ENCODE peak calls at places on chromosomes 7 and 10, in four cellular contexts. M, G, H and O are unnamed samples.

GRCh38 chr7:132614428-132615076 is 38.3 kb upstream of the PLXNA4 start:
- DNase-seq in M (no peak), G (no peak), H (peak), O (peak)

GRCh38 chr7:47710201-47710935 is 128.5 kb upstream of the TNS3 start:
- DNase-seq in M (no peak), G (no peak), H (no peak), O (no peak)

GRCh38 chr7:154986200-154986599 is 16.7 kb downstream of the PAXIP1 start:
- DNase-seq in M (no peak), G (no peak), H (no peak), O (no peak)

GRCh38 chr10:18271481-18271880 is 131.3 kb downstream of the CACNB2 start:
- DNase-seq in M (no peak), G (no peak), H (no peak), O (no peak)

GRCh38 chr10:72162978-72163377 is 52.8 kb upstream of the ANAPC16 start:
- DNase-seq in M (peak), G (no peak), H (peak), O (no peak)

GRCh38 chr7:150876817-150877526 is 24.7 kb downstream of the AOC1 start:
- DNase-seq in M (peak), G (peak), H (peak), O (peak)

GRCh38 chr7:157834501-157835143 is 497.8 kb downstream of the DNAJB6 start:
- DNase-seq in M (no peak), G (no peak), H (no peak), O (no peak)

GRCh38 chr7:138952791-138953190 is 28.4 kb downstream of the KIAA1549 start:
- DNase-seq in M (no peak), G (no peak), H (no peak), O (no peak)

GRCh38 chr7:156184164-156184563 is 371.9 kb upstream of the SHH start:
- DNase-seq in M (no peak), G (no peak), H (no peak), O (no peak)

GRCh38 chr7:19202599-19202998 is 57.4 kb upstream of the FERD3L start:
- DNase-seq in M (no peak), G (no peak), H (no peak), O (no peak)

GRCh38 chr10:124459395-124459794 is 2.2 kb upstream of the LHPP start:
- DNase-seq in M (no peak), G (no peak), H (no peak), O (no peak)